ENCODE peak calls at places on chromosomes 2 and 18, in five cellular contexts. One of them, this sample, is unnamed.

GRCh38 chr18:35252466-35252865 is 11.6 kb downstream of the ZNF397 start:
- DNase-seq in SK-N-SH: no peak
- DNase-seq in kidney glomerular epithelial cell: no peak
- DNase-seq in NCI-H1694: no peak
- DNase-seq in effector CD8-positive, alpha-beta T cell: no peak
- DNase-seq in this sample: no peak

GRCh38 chr2:185608799-185609198 is 129.8 kb upstream of the FSIP2 start:
- DNase-seq in NCI-H1694: no peak
- DNase-seq in SK-N-SH: peak
- DNase-seq in effector CD8-positive, alpha-beta T cell: no peak
- DNase-seq in kidney glomerular epithelial cell: peak
- DNase-seq in this sample: no peak

GRCh38 chr18:39870586-39870985 is 2084.4 kb upstream of the PIK3C3 start:
- DNase-seq in SK-N-SH: no peak
- DNase-seq in kidney glomerular epithelial cell: no peak
- DNase-seq in NCI-H1694: no peak
- DNase-seq in effector CD8-positive, alpha-beta T cell: no peak
- DNase-seq in this sample: no peak

GRCh38 chr2:172783091-172783898 is 47.6 kb downstream of the RAPGEF4 start:
- DNase-seq in effector CD8-positive, alpha-beta T cell: no peak
- DNase-seq in kidney glomerular epithelial cell: peak
- DNase-seq in SK-N-SH: peak
- DNase-seq in NCI-H1694: no peak
- DNase-seq in this sample: no peak

GRCh38 chr18:54774971-54775665 is 53.2 kb upstream of the RAB27B start:
- DNase-seq in effector CD8-positive, alpha-beta T cell: no peak
- DNase-seq in SK-N-SH: no peak
- DNase-seq in NCI-H1694: no peak
- DNase-seq in kidney glomerular epithelial cell: no peak
- DNase-seq in this sample: no peak

GRCh38 chr2:110114801-110115200 is 821 bp downstream of the MALL start:
- DNase-seq in kidney glomerular epithelial cell: no peak
- DNase-seq in NCI-H1694: no peak
- DNase-seq in SK-N-SH: no peak
- DNase-seq in effector CD8-positive, alpha-beta T cell: no peak
- DNase-seq in this sample: peak

GRCh38 chr2:39666489-39667141 is 898 bp downstream of the TMEM178A start:
- DNase-seq in NCI-H1694: no peak
- DNase-seq in kidney glomerular epithelial cell: no peak
- DNase-seq in SK-N-SH: peak
- DNase-seq in effector CD8-positive, alpha-beta T cell: no peak
- DNase-seq in this sample: no peak

GRCh38 chr18:79361766-79362522 is 33.8 kb upstream of the NFATC1 start:
- DNase-seq in effector CD8-positive, alpha-beta T cell: no peak
- DNase-seq in NCI-H1694: no peak
- DNase-seq in SK-N-SH: no peak
- DNase-seq in kidney glomerular epithelial cell: no peak
- DNase-seq in this sample: no peak

GRCh38 chr2:167271941-167272340 is 383.7 kb downstream of the XIRP2 start:
- DNase-seq in kidney glomerular epithelial cell: no peak
- DNase-seq in SK-N-SH: no peak
- DNase-seq in NCI-H1694: no peak
- DNase-seq in effector CD8-positive, alpha-beta T cell: no peak
- DNase-seq in this sample: no peak

GRCh38 chr2:74893332-74893731 is 59.4 kb downstream of the HK2 start:
- DNase-seq in SK-N-SH: no peak
- DNase-seq in NCI-H1694: no peak
- DNase-seq in effector CD8-positive, alpha-beta T cell: no peak
- DNase-seq in kidney glomerular epithelial cell: peak
- DNase-seq in this sample: no peak

GRCh38 chr18:12606592-12607315 is 51.2 kb downstream of the SPIRE1 start:
- DNase-seq in SK-N-SH: no peak
- DNase-seq in NCI-H1694: no peak
- DNase-seq in kidney glomerular epithelial cell: peak
- DNase-seq in effector CD8-positive, alpha-beta T cell: no peak
- DNase-seq in this sample: no peak

GRCh38 chr2:150484461-150484931 is 3.0 kb downstream of the RND3 start:
- DNase-seq in SK-N-SH: peak
- DNase-seq in kidney glomerular epithelial cell: no peak
- DNase-seq in NCI-H1694: no peak
- DNase-seq in effector CD8-positive, alpha-beta T cell: no peak
- DNase-seq in this sample: no peak

GRCh38 chr2:147172493-147173185 is 672.2 kb upstream of the ACVR2A start:
- DNase-seq in effector CD8-positive, alpha-beta T cell: no peak
- DNase-seq in kidney glomerular epithelial cell: no peak
- DNase-seq in SK-N-SH: no peak
- DNase-seq in NCI-H1694: no peak
- DNase-seq in this sample: no peak

GRCh38 chr2:223260681-223261080 is 208.7 kb downstream of the KCNE4 start:
- DNase-seq in effector CD8-positive, alpha-beta T cell: no peak
- DNase-seq in SK-N-SH: no peak
- DNase-seq in NCI-H1694: no peak
- DNase-seq in kidney glomerular epithelial cell: peak
- DNase-seq in this sample: no peak

GRCh38 chr2:235333076-235333475 is 160.8 kb upstream of the AGAP1 start:
- DNase-seq in SK-N-SH: no peak
- DNase-seq in NCI-H1694: no peak
- DNase-seq in kidney glomerular epithelial cell: no peak
- DNase-seq in effector CD8-positive, alpha-beta T cell: no peak
- DNase-seq in this sample: no peak

GRCh38 chr2:48545244-48545643 is 15.3 kb downstream of the STON1 start:
- DNase-seq in kidney glomerular epithelial cell: no peak
- DNase-seq in SK-N-SH: peak
- DNase-seq in effector CD8-positive, alpha-beta T cell: no peak
- DNase-seq in NCI-H1694: no peak
- DNase-seq in this sample: no peak

GRCh38 chr2:12862541-12862940 is 145.8 kb downstream of the TRIB2 start:
- DNase-seq in SK-N-SH: no peak
- DNase-seq in kidney glomerular epithelial cell: no peak
- DNase-seq in NCI-H1694: no peak
- DNase-seq in effector CD8-positive, alpha-beta T cell: no peak
- DNase-seq in this sample: no peak

This sample was measured in NCI-H2171.